ENCODE peak calls at places on chromosomes 16 and 17, in five cellular contexts. One of them, this sample, is unnamed.

GRCh38 chr17:41464682-41465081 is 2.5 kb downstream of the KRT32 start:
- DNase-seq in epithelial cell of proximal tubule: peak; percentile 85
- DNase-seq in astrocyte of the cerebellum: peak; percentile 83
- DNase-seq in heart right ventricle: peak; percentile 37
- DNase-seq in mucosa of descending colon: no peak
- DNase-seq in this sample: peak; percentile 87

GRCh38 chr16:86924537-86924936 is 346.2 kb downstream of the FOXL1 start:
- DNase-seq in mucosa of descending colon: no peak
- DNase-seq in heart right ventricle: no peak
- DNase-seq in astrocyte of the cerebellum: peak; percentile 28
- DNase-seq in epithelial cell of proximal tubule: no peak
- DNase-seq in this sample: no peak

GRCh38 chr16:16014329-16015224 is 65.2 kb downstream of the ABCC1 start:
- DNase-seq in astrocyte of the cerebellum: no peak
- DNase-seq in mucosa of descending colon: peak; percentile 42
- DNase-seq in heart right ventricle: peak; percentile 71
- DNase-seq in epithelial cell of proximal tubule: no peak
- DNase-seq in this sample: no peak

GRCh38 chr16:1580956-1581355 is 30.9 kb downstream of the IFT140 start:
- DNase-seq in epithelial cell of proximal tubule: no peak
- DNase-seq in heart right ventricle: no peak
- DNase-seq in astrocyte of the cerebellum: no peak
- DNase-seq in mucosa of descending colon: peak; percentile 57
- DNase-seq in this sample: no peak

GRCh38 chr16:16144416-16144815 is 78.9 kb downstream of the ABCC6 start:
- DNase-seq in mucosa of descending colon: no peak
- DNase-seq in epithelial cell of proximal tubule: peak; percentile 77
- DNase-seq in astrocyte of the cerebellum: no peak
- DNase-seq in heart right ventricle: no peak
- DNase-seq in this sample: no peak

GRCh38 chr16:76932541-76933211 is 258.3 kb upstream of the MON1B start:
- DNase-seq in heart right ventricle: no peak
- DNase-seq in mucosa of descending colon: no peak
- DNase-seq in epithelial cell of proximal tubule: peak; percentile 42
- DNase-seq in astrocyte of the cerebellum: no peak
- DNase-seq in this sample: no peak

GRCh38 chr17:32549559-32549958 is 62.8 kb downstream of the CDK5R1 start:
- DNase-seq in epithelial cell of proximal tubule: no peak
- DNase-seq in heart right ventricle: no peak
- DNase-seq in astrocyte of the cerebellum: no peak
- DNase-seq in mucosa of descending colon: no peak
- DNase-seq in this sample: no peak

GRCh38 chr16:14196539-14196938 is 125.4 kb downstream of the MRTFB start:
- DNase-seq in mucosa of descending colon: no peak
- DNase-seq in heart right ventricle: no peak
- DNase-seq in epithelial cell of proximal tubule: no peak
- DNase-seq in astrocyte of the cerebellum: no peak
- DNase-seq in this sample: no peak

GRCh38 chr16:55832788-55833583 is at the start of gene CES1:
- DNase-seq in heart right ventricle: peak; percentile 68
- DNase-seq in mucosa of descending colon: peak; percentile 41
- DNase-seq in epithelial cell of proximal tubule: no peak
- DNase-seq in astrocyte of the cerebellum: no peak
- DNase-seq in this sample: peak; percentile 92

GRCh38 chr17:40350410-40351184 is 13.9 kb downstream of the GJD3 start:
- DNase-seq in astrocyte of the cerebellum: no peak
- DNase-seq in epithelial cell of proximal tubule: no peak
- DNase-seq in heart right ventricle: no peak
- DNase-seq in mucosa of descending colon: peak; percentile 33
- DNase-seq in this sample: no peak

GRCh38 chr16:15415411-15416070 is 18.8 kb upstream of the BMERB1 start:
- DNase-seq in astrocyte of the cerebellum: no peak
- DNase-seq in epithelial cell of proximal tubule: no peak
- DNase-seq in heart right ventricle: no peak
- DNase-seq in mucosa of descending colon: no peak
- DNase-seq in this sample: no peak

GRCh38 chr17:72373910-72374741 is 253.3 kb downstream of the SOX9 start:
- DNase-seq in astrocyte of the cerebellum: no peak
- DNase-seq in epithelial cell of proximal tubule: no peak
- DNase-seq in mucosa of descending colon: no peak
- DNase-seq in heart right ventricle: no peak
- DNase-seq in this sample: no peak

GRCh38 chr16:15606521-15607220 is 36.3 kb downstream of the MARF1 start:
- DNase-seq in epithelial cell of proximal tubule: no peak
- DNase-seq in heart right ventricle: no peak
- DNase-seq in mucosa of descending colon: no peak
- DNase-seq in astrocyte of the cerebellum: no peak
- DNase-seq in this sample: no peak

GRCh38 chr17:36705651-36706436 is 104.5 kb downstream of the MRM1 start:
- DNase-seq in astrocyte of the cerebellum: no peak
- DNase-seq in heart right ventricle: peak; percentile 23
- DNase-seq in epithelial cell of proximal tubule: no peak
- DNase-seq in mucosa of descending colon: peak; percentile 66
- DNase-seq in this sample: no peak

GRCh38 chr17:39668141-39668924 is at the start of gene PNMT:
- DNase-seq in heart right ventricle: peak; percentile 83
- DNase-seq in epithelial cell of proximal tubule: no peak
- DNase-seq in astrocyte of the cerebellum: peak; percentile 6
- DNase-seq in mucosa of descending colon: peak; percentile 86
- DNase-seq in this sample: peak; percentile 94

GRCh38 chr17:29693751-29694150 is 71.0 kb upstream of the CORO6 start:
- DNase-seq in epithelial cell of proximal tubule: no peak
- DNase-seq in heart right ventricle: no peak
- DNase-seq in mucosa of descending colon: no peak
- DNase-seq in astrocyte of the cerebellum: no peak
- DNase-seq in this sample: no peak

GRCh38 chr16:81921415-81921814 is 89.9 kb downstream of the SDR42E1 start:
- DNase-seq in heart right ventricle: no peak
- DNase-seq in epithelial cell of proximal tubule: no peak
- DNase-seq in astrocyte of the cerebellum: no peak
- DNase-seq in mucosa of descending colon: no peak
- DNase-seq in this sample: no peak

GRCh38 chr17:79070266-79070880 is 4.3 kb upstream of the ENGASE start:
- DNase-seq in astrocyte of the cerebellum: no peak
- DNase-seq in heart right ventricle: no peak
- DNase-seq in mucosa of descending colon: peak; percentile 11
- DNase-seq in epithelial cell of proximal tubule: no peak
- DNase-seq in this sample: no peak

GRCh38 chr16:3444032-3444388 is 530 bp downstream of the NAA60 start:
- DNase-seq in epithelial cell of proximal tubule: no peak
- DNase-seq in astrocyte of the cerebellum: peak; percentile 37
- DNase-seq in heart right ventricle: no peak
- DNase-seq in mucosa of descending colon: peak; percentile 45
- DNase-seq in this sample: no peak

GRCh38 chr17:42458497-42459255 is at the start of gene ATP6V0A1:
- DNase-seq in mucosa of descending colon: peak; percentile 98
- DNase-seq in epithelial cell of proximal tubule: no peak
- DNase-seq in heart right ventricle: peak; percentile 96
- DNase-seq in astrocyte of the cerebellum: peak; percentile 34
- DNase-seq in this sample: peak; percentile 99

GRCh38 chr17:50848039-50848438 is 12.7 kb downstream of the WFIKKN2 start:
- DNase-seq in epithelial cell of proximal tubule: no peak
- DNase-seq in heart right ventricle: no peak
- DNase-seq in mucosa of descending colon: no peak
- DNase-seq in astrocyte of the cerebellum: no peak
- DNase-seq in this sample: no peak

GRCh38 chr17:16001498-16001897 is 1.9 kb downstream of the TTC19 start:
- DNase-seq in epithelial cell of proximal tubule: no peak
- DNase-seq in mucosa of descending colon: no peak
- DNase-seq in astrocyte of the cerebellum: no peak
- DNase-seq in heart right ventricle: no peak
- DNase-seq in this sample: no peak

GRCh38 chr17:30323895-30324319 is 9.9 kb downstream of the TMIGD1 start:
- DNase-seq in astrocyte of the cerebellum: peak; percentile 31
- DNase-seq in heart right ventricle: no peak
- DNase-seq in mucosa of descending colon: no peak
- DNase-seq in epithelial cell of proximal tubule: no peak
- DNase-seq in this sample: no peak

GRCh38 chr17:47207143-47208067 is 1.7 kb upstream of the MYL4 start:
- DNase-seq in astrocyte of the cerebellum: no peak
- DNase-seq in epithelial cell of proximal tubule: no peak
- DNase-seq in mucosa of descending colon: no peak
- DNase-seq in heart right ventricle: no peak
- DNase-seq in this sample: no peak

GRCh38 chr17:47204722-47205418 is 4.3 kb upstream of the MYL4 start:
- DNase-seq in heart right ventricle: no peak
- DNase-seq in mucosa of descending colon: no peak
- DNase-seq in astrocyte of the cerebellum: no peak
- DNase-seq in epithelial cell of proximal tubule: no peak
- DNase-seq in this sample: no peak

GRCh38 chr17:47205419-47205963 is 3.7 kb upstream of the MYL4 start:
- DNase-seq in epithelial cell of proximal tubule: peak; percentile 84
- DNase-seq in astrocyte of the cerebellum: peak; percentile 69
- DNase-seq in mucosa of descending colon: peak; percentile 56
- DNase-seq in heart right ventricle: peak; percentile 26
- DNase-seq in this sample: no peak

GRCh38 chr17:47201168-47201567 is 8.0 kb upstream of the MYL4 start:
- DNase-seq in astrocyte of the cerebellum: no peak
- DNase-seq in mucosa of descending colon: no peak
- DNase-seq in heart right ventricle: no peak
- DNase-seq in epithelial cell of proximal tubule: peak; percentile 39
- DNase-seq in this sample: no peak

DNA sequence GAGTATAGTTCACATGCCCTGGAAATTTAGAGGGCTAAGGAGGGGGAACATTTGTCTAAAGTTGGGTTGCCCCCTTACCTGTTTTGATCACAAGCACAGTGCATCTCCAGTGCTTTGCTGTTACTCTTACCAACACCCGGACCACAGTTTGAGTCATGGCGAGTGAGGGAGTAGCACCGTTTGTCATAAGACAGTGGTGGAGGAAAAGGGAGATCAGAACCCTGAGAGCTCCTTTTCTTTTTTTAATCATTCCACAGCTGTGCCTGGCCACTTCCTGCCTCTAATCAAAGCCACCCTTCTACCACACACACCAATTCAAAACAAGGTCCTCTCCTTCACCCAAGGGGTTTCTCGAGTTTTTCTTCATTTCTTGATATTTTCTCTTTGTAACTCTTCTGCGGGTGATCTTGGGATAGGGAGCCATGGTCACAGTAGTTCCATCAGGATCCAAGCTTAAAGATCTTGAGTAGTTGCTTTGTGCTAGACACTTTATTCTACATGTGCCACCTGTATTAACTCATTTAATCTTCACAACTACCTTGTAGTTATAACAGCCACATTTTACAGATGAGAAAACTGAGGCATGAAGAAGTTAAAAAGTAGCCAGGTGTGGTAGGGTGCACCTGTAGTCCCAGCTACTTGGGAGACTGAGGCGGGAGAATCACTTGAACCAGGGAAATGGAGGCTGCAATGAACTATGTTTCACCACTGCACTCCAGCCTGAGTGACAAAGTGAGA is 5.0 kb upstream of the MYL4 start:
- DNase-seq in astrocyte of the cerebellum: no peak
- DNase-seq in heart right ventricle: no peak
- DNase-seq in mucosa of descending colon: no peak
- DNase-seq in epithelial cell of proximal tubule: no peak
- DNase-seq in this sample: no peak
- TF ChIP-seq CTCF in astrocyte of the cerebellum: no peak
- TF ChIP-seq CTCF in heart right ventricle: no peak
- TF ChIP-seq CTCF in mucosa of descending colon: no peak
- TF ChIP-seq CTCF in epithelial cell of proximal tubule: no peak
- TF ChIP-seq CTCF in this sample: no peak

GRCh38 chr17:81025756-81026155 is 9.2 kb upstream of the BAIAP2 start:
- DNase-seq in epithelial cell of proximal tubule: no peak
- DNase-seq in mucosa of descending colon: peak; percentile 29
- DNase-seq in heart right ventricle: no peak
- DNase-seq in astrocyte of the cerebellum: no peak
- DNase-seq in this sample: no peak
- H3K4me3 ChIP-seq in epithelial cell of proximal tubule: no peak overlapping the region
- H3K4me3 ChIP-seq in mucosa of descending colon: no peak overlapping the region
- H3K4me3 ChIP-seq in heart right ventricle: no peak overlapping the region
- H3K4me3 ChIP-seq in astrocyte of the cerebellum: no peak overlapping the region
- H3K4me3 ChIP-seq in this sample: no peak overlapping the region

GRCh38 chr16:359067-359763 is 6.7 kb upstream of the AXIN1 start:
- DNase-seq in astrocyte of the cerebellum: no peak
- DNase-seq in epithelial cell of proximal tubule: no peak
- DNase-seq in mucosa of descending colon: peak; percentile 26
- DNase-seq in heart right ventricle: no peak
- DNase-seq in this sample: no peak
- TF ChIP-seq CTCF in astrocyte of the cerebellum: no peak
- TF ChIP-seq CTCF in epithelial cell of proximal tubule: no peak
- TF ChIP-seq CTCF in mucosa of descending colon: no peak
- TF ChIP-seq CTCF in heart right ventricle: no peak
- TF ChIP-seq CTCF in this sample: no peak

GRCh38 chr16:29975811-29976511 is 2.3 kb downstream of the TAOK2 start:
- DNase-seq in astrocyte of the cerebellum: no peak
- DNase-seq in heart right ventricle: no peak
- DNase-seq in epithelial cell of proximal tubule: no peak
- DNase-seq in mucosa of descending colon: no peak
- DNase-seq in this sample: no peak
- H3K4me3 ChIP-seq in astrocyte of the cerebellum: peak overlapping the region; percentile 81
- H3K4me3 ChIP-seq in heart right ventricle: peak overlapping the region; percentile 69
- H3K4me3 ChIP-seq in epithelial cell of proximal tubule: peak overlapping the region; percentile 99
- H3K4me3 ChIP-seq in mucosa of descending colon: no peak overlapping the region
- H3K4me3 ChIP-seq in this sample: no peak overlapping the region

DNA sequence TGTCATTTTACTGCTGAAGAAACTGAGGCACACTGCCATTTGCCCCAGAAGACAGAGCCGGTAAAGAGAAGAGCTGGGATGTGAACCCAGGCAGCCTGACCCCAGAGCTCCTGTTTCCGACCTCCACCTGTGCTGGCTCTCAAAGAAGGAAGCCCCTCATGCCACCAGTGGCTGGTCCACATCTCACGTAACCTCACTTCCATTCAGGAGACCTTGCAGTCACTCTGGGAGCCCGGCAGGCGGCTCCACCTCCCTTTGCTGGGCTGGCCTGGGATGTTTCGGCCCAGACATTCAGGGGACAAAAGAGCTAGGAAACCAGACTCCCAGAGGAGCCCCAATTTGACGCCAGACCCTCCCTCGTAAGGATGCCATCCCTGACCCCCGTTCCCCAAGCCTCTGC is 2.9 kb downstream of the TAF1C start:
- DNase-seq in heart right ventricle: no peak
- DNase-seq in mucosa of descending colon: no peak
- DNase-seq in epithelial cell of proximal tubule: no peak
- DNase-seq in astrocyte of the cerebellum: no peak
- DNase-seq in this sample: no peak
- TF ChIP-seq CTCF in heart right ventricle: no peak
- TF ChIP-seq CTCF in mucosa of descending colon: no peak
- TF ChIP-seq CTCF in epithelial cell of proximal tubule: peak; percentile 27
- TF ChIP-seq CTCF in astrocyte of the cerebellum: peak; percentile 22
- TF ChIP-seq CTCF in this sample: no peak

GRCh38 chr17:17562145-17562529 is 29.4 kb downstream of the PEMT start:
- DNase-seq in epithelial cell of proximal tubule: no peak
- DNase-seq in heart right ventricle: no peak
- DNase-seq in mucosa of descending colon: no peak
- DNase-seq in astrocyte of the cerebellum: no peak
- DNase-seq in this sample: no peak
- H3K4me3 ChIP-seq in epithelial cell of proximal tubule: no peak overlapping the region
- H3K4me3 ChIP-seq in heart right ventricle: no peak overlapping the region
- H3K4me3 ChIP-seq in mucosa of descending colon: no peak overlapping the region
- H3K4me3 ChIP-seq in astrocyte of the cerebellum: no peak overlapping the region
- H3K4me3 ChIP-seq in this sample: no peak overlapping the region

This sample was measured in lower leg skin.